ENCODE peak calls at places on chromosome 6, in nine cellular contexts. F, V, X, T, A, P, J, D and C are unnamed samples.

GRCh38 chr6:25248100-25248499 is 31.1 kb upstream of the CARMIL1 start:
- DNase-seq in F (no peak), V (no peak), X (no peak), T (no peak), A (no peak), P (peak), J (no peak), D (no peak), C (no peak)

GRCh38 chr6:111739257-111739696 is 133.6 kb upstream of the TRAF3IP2 start:
- DNase-seq in F (no peak), V (peak), X (no peak), T (no peak), A (no peak), P (no peak), J (no peak), D (no peak), C (no peak)

GRCh38 chr6:30358340-30358679 is 13.4 kb downstream of the RPP21 start:
- DNase-seq in F (no peak), V (no peak), X (no peak), T (no peak), A (no peak), P (peak), J (no peak), D (no peak), C (no peak)

GRCh38 chr6:138824482-138825134 is 28.7 kb downstream of the ECT2L start:
- DNase-seq in F (no peak), V (no peak), X (no peak), T (no peak), A (no peak), P (no peak), J (no peak), D (no peak), C (no peak)

GRCh38 chr6:41257369-41258195 is 28.9 kb downstream of the TREM1 start:
- DNase-seq in F (no peak), V (no peak), X (no peak), T (peak), A (no peak), P (peak), J (peak), D (peak), C (no peak)

GRCh38 chr6:114398481-114398880 is 55.7 kb upstream of the HS3ST5 start:
- DNase-seq in F (no peak), V (no peak), X (no peak), T (no peak), A (no peak), P (no peak), J (no peak), D (no peak), C (no peak)

GRCh38 chr6:148465654-148466053 is 123.0 kb downstream of the SASH1 start:
- DNase-seq in F (no peak), V (no peak), X (no peak), T (no peak), A (no peak), P (no peak), J (no peak), D (peak), C (no peak)

GRCh38 chr6:63730311-63730710 is 94.7 kb downstream of the PHF3 start:
- DNase-seq in F (no peak), V (no peak), X (no peak), T (no peak), A (no peak), P (no peak), J (no peak), D (no peak), C (no peak)

GRCh38 chr6:31585531-31585930 is 546 bp upstream of the LST1 start:
- DNase-seq in F (no peak), V (peak), X (no peak), T (no peak), A (no peak), P (peak), J (no peak), D (no peak), C (no peak)

GRCh38 chr6:6234963-6235362 is 85.5 kb downstream of the F13A1 start:
- DNase-seq in F (no peak), V (no peak), X (no peak), T (no peak), A (no peak), P (no peak), J (no peak), D (no peak), C (no peak)

GRCh38 chr6:71645299-71645698 is 241.1 kb upstream of the RIMS1 start:
- DNase-seq in F (no peak), V (no peak), X (no peak), T (no peak), A (no peak), P (no peak), J (no peak), D (no peak), C (no peak)

GRCh38 chr6:28867078-28867414 is 56.7 kb downstream of the TRIM27 start:
- DNase-seq in F (no peak), V (no peak), X (no peak), T (no peak), A (no peak), P (no peak), J (no peak), D (no peak), C (no peak)

GRCh38 chr6:74277749-74278148 is 581.7 kb downstream of the CD109 start:
- DNase-seq in F (no peak), V (no peak), X (no peak), T (no peak), A (no peak), P (peak), J (no peak), D (peak), C (no peak)

GRCh38 chr6:28343898-28344677 is 5.7 kb upstream of the ZKSCAN3 start:
- DNase-seq in F (no peak), V (no peak), X (no peak), T (no peak), A (no peak), P (no peak), J (no peak), D (no peak), C (no peak)

GRCh38 chr6:83430606-83431544 is at the start of gene ME1:
- DNase-seq in F (peak), V (peak), X (peak), T (peak), A (peak), P (peak), J (peak), D (peak), C (peak)

GRCh38 chr6:20763311-20763710 is 229.1 kb downstream of the CDKAL1 start:
- DNase-seq in F (no peak), V (no peak), X (no peak), T (no peak), A (no peak), P (no peak), J (no peak), D (no peak), C (no peak)

GRCh38 chr6:131381694-131382093 is 191.3 kb upstream of the ARG1 start:
- DNase-seq in F (no peak), V (no peak), X (no peak), T (no peak), A (no peak), P (no peak), J (no peak), D (no peak), C (no peak)

GRCh38 chr6:128275681-128276080 is 244.7 kb downstream of the PTPRK start:
- DNase-seq in F (no peak), V (no peak), X (no peak), T (no peak), A (no peak), P (peak), J (no peak), D (no peak), C (no peak)

GRCh38 chr6:90385914-90386313 is 89.3 kb upstream of the BACH2 start:
- DNase-seq in F (no peak), V (no peak), X (no peak), T (no peak), A (no peak), P (no peak), J (no peak), D (no peak), C (no peak)

GRCh38 chr6:33696076-33696475 is 15.4 kb downstream of the UQCC2 start:
- DNase-seq in F (no peak), V (no peak), X (no peak), T (no peak), A (no peak), P (no peak), J (no peak), D (no peak), C (no peak)
- H3K27ac ChIP-seq in F (peak), V (peak), X (no peak), T (peak), A (peak), P (peak), J (no peak), D (peak), C (no peak)

GRCh38 chr6:80744213-80744612 is 637.7 kb downstream of the BCKDHB start:
- DNase-seq in F (no peak), V (no peak), X (no peak), T (no peak), A (no peak), P (no peak), J (no peak), D (no peak), C (no peak)

DNA sequence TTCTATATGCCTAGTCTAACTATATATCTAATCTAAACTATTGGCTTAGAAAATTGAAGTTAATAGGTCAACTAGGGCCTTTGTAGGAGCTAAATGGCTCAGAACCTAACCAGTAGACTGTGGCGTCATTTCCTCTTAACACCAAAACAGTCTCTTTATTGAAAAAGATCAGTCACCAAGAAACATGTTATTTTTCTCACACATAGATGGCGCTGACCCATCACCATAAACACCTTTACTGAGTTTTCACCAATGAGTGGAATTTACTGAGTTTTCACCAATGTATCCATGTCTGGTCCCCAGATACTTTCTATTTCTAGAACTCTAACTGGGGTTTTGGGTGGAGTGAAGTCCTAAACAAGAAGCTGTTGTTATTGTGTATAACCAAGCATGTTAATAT is 636.0 kb downstream of the BCKDHB start:
- DNase-seq in F (no peak), V (no peak), X (no peak), T (no peak), A (no peak), P (peak), J (no peak), D (no peak), C (no peak)
- TF ChIP-seq CTCF in F (no peak), V (no peak), X (no peak), T (no peak), A (no peak), P (peak), J (peak), D (peak), C (peak)

GRCh38 chr6:134182528-134182927 is 130.1 kb upstream of the SLC2A12 start:
- DNase-seq in F (no peak), V (no peak), X (no peak), T (no peak), A (no peak), P (no peak), J (no peak), D (no peak), C (no peak)
- H3K27ac ChIP-seq in F (no peak), V (no peak), X (no peak), T (no peak), A (no peak), P (no peak), J (no peak), D (no peak), C (no peak)

DNA sequence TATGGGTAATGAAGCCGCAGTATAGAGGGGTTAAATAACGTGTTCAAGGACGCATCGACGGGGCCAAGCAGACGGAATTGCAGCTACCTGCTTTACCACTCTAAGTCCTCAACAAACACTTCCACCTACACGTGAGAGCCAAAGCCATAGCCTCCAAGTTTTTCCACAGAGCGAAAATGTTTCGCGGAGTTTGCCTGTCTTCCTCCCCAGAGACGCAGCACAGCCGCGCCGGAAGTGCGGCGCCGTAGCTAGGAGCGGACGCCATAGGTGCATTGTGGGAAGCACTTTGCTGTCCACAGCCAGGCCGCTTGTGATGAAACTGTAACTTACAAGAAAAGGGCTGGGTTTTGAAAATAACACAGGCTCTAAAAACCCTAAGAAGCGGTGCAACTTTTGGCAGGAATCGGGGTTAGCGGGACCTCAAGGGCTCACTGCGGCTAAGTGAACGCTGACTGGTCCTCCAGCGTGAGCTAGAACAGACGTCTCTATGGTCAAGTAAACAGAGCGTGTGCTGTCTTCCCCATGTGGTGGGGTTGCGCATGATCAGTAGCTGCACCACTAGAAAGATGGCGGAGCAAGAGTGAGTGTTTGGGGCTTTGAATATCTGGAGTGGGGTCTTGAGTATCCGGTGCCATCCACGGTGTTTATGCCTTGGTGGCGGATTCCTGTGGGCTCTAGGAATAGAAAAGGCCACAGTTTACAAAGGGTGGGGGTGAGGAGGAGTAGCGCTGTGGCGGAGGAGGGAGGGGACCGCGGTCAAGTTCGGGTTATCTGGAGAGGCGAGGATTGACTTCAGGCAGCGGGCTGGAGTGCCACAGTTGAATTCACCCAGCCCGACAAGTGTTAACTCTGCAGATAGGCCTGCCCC is at the start of gene RPL7L1:
- DNase-seq in F (peak), V (peak), X (peak), T (peak), A (peak), P (peak), J (peak), D (peak), C (peak)
- TF ChIP-seq CTCF in F (no peak), V (peak), X (no peak), T (peak), A (peak), P (no peak), J (peak), D (no peak), C (no peak)

GRCh38 chr6:121520337-121521163 is 85.1 kb downstream of the GJA1 start:
- DNase-seq in F (no peak), V (no peak), X (no peak), T (no peak), A (no peak), P (peak), J (peak), D (no peak), C (no peak)

GRCh38 chr6:121521164-121521555 is 85.7 kb downstream of the GJA1 start:
- DNase-seq in F (no peak), V (no peak), X (no peak), T (no peak), A (no peak), P (no peak), J (no peak), D (no peak), C (no peak)

GRCh38 chr6:121523628-121524027 is 88.2 kb downstream of the GJA1 start:
- DNase-seq in F (no peak), V (no peak), X (no peak), T (no peak), A (no peak), P (no peak), J (no peak), D (no peak), C (no peak)

GRCh38 chr6:121522771-121523386 is 87.4 kb downstream of the GJA1 start:
- DNase-seq in F (no peak), V (no peak), X (no peak), T (no peak), A (no peak), P (no peak), J (no peak), D (no peak), C (no peak)

GRCh38 chr6:121522265-121522664 is 86.8 kb downstream of the GJA1 start:
- DNase-seq in F (no peak), V (no peak), X (no peak), T (no peak), A (no peak), P (peak), J (peak), D (peak), C (peak)
- H3K27ac ChIP-seq in F (peak), V (no peak), X (no peak), T (peak), A (peak), P (peak), J (peak), D (peak), C (peak)

DNA sequence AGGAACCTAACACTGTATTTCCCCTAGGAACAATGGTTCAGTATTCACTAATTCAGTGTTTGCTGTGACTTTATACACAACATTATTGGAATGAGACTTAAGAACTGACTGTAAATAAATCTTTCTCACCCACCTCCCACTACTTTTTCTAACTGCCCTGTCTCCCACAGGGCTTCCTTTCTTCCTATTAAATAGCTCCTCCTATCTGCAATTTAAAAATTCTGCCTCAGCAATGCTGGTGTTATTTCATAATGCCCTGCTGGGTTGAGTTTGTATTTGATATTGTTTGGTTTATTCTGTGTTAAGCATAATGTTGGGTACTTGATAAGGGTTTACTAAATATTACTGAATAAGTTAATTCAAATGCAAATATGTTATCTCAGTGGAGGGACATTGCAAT is 573.1 kb upstream of the RNF217 start:
- DNase-seq in F (no peak), V (no peak), X (no peak), T (no peak), A (no peak), P (no peak), J (no peak), D (no peak), C (no peak)
- TF ChIP-seq CTCF in F (no peak), V (no peak), X (no peak), T (no peak), A (no peak), P (no peak), J (no peak), D (no peak), C (no peak)